ENCODE peak calls at places on chromosome 17, in four cellular contexts. Y is GM13977, Q is psoas muscle, V is esophagus squamous epithelium. Z is an unnamed sample.
A peak's percentile ranks its signal among the peaks of the same experiment; 100 is the strongest.

GRCh38 chr17:47235506-47235905 is 18.1 kb upstream of the ITGB3 start:
- DNase-seq in Y (no peak), Q (no peak), V (no peak), Z (no peak)

GRCh38 chr17:63542942-63543821 is 7.1 kb upstream of the DCAF7 start:
- DNase-seq in Y (no peak), Q (no peak), V (no peak), Z (no peak)

GRCh38 chr17:81334419-81334896 is 39.4 kb upstream of the SLC38A10 start:
- DNase-seq in Y (no peak), Q (no peak), V (no peak), Z (no peak)

GRCh38 chr17:37138726-37139125 is 190.0 kb downstream of the AATF start:
- DNase-seq in Y (no peak), Q (no peak), V (no peak), Z (no peak)

GRCh38 chr17:17725853-17726720 is 44.8 kb downstream of the RAI1 start:
- DNase-seq in Y (no peak), Q (no peak), V (no peak), Z (no peak)

GRCh38 chr17:45131616-45132301 is 556 bp downstream of the PLCD3 start:
- DNase-seq in Y (peak; percentile 73), Q (peak; percentile 74), V (no peak), Z (peak; percentile 61)

GRCh38 chr17:58277726-58278595 is 2.8 kb downstream of the MPO start:
- DNase-seq in Y (no peak), Q (no peak), V (no peak), Z (peak; percentile 22)

GRCh38 chr17:67246648-67247415 is 1.8 kb upstream of the HELZ start:
- DNase-seq in Y (peak; percentile 17), Q (peak; percentile 25), V (no peak), Z (peak; percentile 42)

GRCh38 chr17:29159286-29159860 is 20.8 kb downstream of the MYO18A start:
- DNase-seq in Y (no peak), Q (no peak), V (no peak), Z (no peak)

GRCh38 chr17:66533572-66533971 is 231.2 kb downstream of the PRKCA start:
- DNase-seq in Y (no peak), Q (no peak), V (no peak), Z (no peak)

GRCh38 chr17:65712383-65713267 is 151.2 kb upstream of the AXIN2 start:
- DNase-seq in Y (no peak), Q (no peak), V (no peak), Z (no peak)

GRCh38 chr17:70137451-70138230 is 31.7 kb upstream of the KCNJ2 start:
- DNase-seq in Y (peak; percentile 73), Q (peak; percentile 61), V (no peak), Z (peak; percentile 75)

GRCh38 chr17:19539040-19539399 is 5.4 kb downstream of the SLC47A1 start:
- DNase-seq in Y (no peak), Q (peak; percentile 43), V (no peak), Z (no peak)

GRCh38 chr17:66748578-66748977 is 86.3 kb upstream of the CACNG5 start:
- DNase-seq in Y (no peak), Q (no peak), V (no peak), Z (no peak)

GRCh38 chr17:30316736-30317135 is 17.1 kb downstream of the TMIGD1 start:
- DNase-seq in Y (no peak), Q (no peak), V (no peak), Z (no peak)

GRCh38 chr17:27352481-27353460 is 58.9 kb downstream of the WSB1 start:
- DNase-seq in Y (no peak), Q (no peak), V (no peak), Z (no peak)

GRCh38 chr17:70655179-70655578 is 485.8 kb downstream of the KCNJ2 start:
- DNase-seq in Y (no peak), Q (no peak), V (no peak), Z (no peak)

GRCh38 chr17:57993471-57994365 is 5.7 kb upstream of the VEZF1 start:
- DNase-seq in Y (no peak), Q (no peak), V (no peak), Z (peak; percentile 34)

GRCh38 chr17:4940625-4941021 is 555 bp downstream of the RNF167 start:
- DNase-seq in Y (peak; percentile 11), Q (no peak), V (no peak), Z (no peak)

GRCh38 chr17:28728364-28729200 is at the start of gene NEK8:
- DNase-seq in Y (peak; percentile 90), Q (peak; percentile 95), V (peak; percentile 81), Z (peak; percentile 89)

GRCh38 chr17:8153957-8154607 is 1.9 kb upstream of the PER1 start:
- DNase-seq in Y (peak; percentile 72), Q (peak; percentile 100), V (peak; percentile 78), Z (peak; percentile 64)

GRCh38 chr17:39861235-39861634 is 2.9 kb downstream of the IKZF3 start:
- DNase-seq in Y (no peak), Q (no peak), V (no peak), Z (no peak)

GRCh38 chr17:18102640-18103039 is 5.9 kb upstream of the MYO15A start:
- DNase-seq in Y (no peak), Q (no peak), V (no peak), Z (no peak)

GRCh38 chr17:73645050-73645871 is 1.0 kb upstream of the SDK2 start:
- DNase-seq in Y (peak; percentile 52), Q (peak; percentile 38), V (no peak), Z (no peak)

GRCh38 chr17:35740997-35741931 is 9.8 kb downstream of the RASL10B start:
- DNase-seq in Y (peak; percentile 33), Q (no peak), V (no peak), Z (no peak)

GRCh38 chr17:31907342-31907975 is 6.0 kb upstream of the UTP6 start:
- DNase-seq in Y (no peak), Q (peak; percentile 24), V (no peak), Z (no peak)

DNA sequence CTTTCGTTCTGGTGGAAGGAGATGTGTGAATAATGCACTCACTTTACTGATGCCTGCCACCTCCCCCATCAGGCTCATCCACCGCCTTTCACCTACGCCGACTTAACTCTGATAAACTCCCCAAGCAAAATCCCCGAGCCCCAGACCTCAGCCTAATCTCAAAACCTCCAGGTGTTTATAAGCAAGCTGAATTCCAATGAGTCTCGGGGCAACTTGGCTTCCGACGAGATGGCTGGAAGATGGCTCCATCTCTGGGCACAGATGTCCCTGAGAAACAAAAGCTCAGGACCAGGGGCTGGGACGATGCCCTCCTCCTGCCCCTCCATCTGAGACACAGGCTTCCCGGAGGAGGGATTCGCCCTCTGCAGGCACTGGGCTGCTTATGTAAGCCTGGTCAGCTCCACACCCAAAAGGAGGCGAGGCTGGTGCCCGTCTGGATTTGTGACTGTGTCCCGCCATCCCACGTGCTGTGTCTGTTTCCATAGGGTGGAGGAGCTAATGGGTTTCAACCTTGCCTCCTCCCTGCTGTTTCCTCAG is 386.4 kb upstream of the TNRC6C start:
- DNase-seq in Y (no peak), Q (no peak), V (no peak), Z (no peak)
- TF ChIP-seq CTCF in Y (no peak), Q (no peak), V (no peak), Z (no peak)

DNA sequence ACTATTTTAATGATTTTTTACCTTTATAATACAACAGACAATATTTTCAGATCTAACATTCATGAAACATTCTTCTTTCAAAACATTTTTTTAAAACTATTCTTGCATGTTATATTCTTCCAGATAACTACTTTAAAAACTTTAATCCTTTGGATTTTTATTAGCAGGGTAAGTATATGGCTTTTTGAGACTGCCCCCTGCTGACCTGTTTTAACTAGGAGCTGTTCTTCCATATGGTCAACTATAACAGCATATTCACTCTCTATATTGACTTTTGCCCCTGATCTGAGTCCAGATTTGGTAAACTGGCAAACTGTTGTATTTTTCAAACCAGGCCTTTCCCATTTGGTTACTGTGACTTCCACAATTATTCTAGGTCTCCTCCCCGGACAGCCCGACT is 16.5 kb downstream of the ZNF18 start:
- DNase-seq in Y (no peak), Q (no peak), V (no peak), Z (no peak)
- TF ChIP-seq CTCF in Y (no peak), Q (no peak), V (peak; percentile 26), Z (no peak)

GRCh38 chr17:41687828-41688640 is 651 bp upstream of the EIF1 start:
- DNase-seq in Y (no peak), Q (peak; percentile 58), V (no peak), Z (no peak)
- TF ChIP-seq CTCF in Y (peak; percentile 40), Q (no peak), V (peak; percentile 8), Z (peak; percentile 39)

GRCh38 chr17:59611503-59611902 is 8.2 kb upstream of the CLTC start:
- DNase-seq in Y (no peak), Q (no peak), V (no peak), Z (no peak)

GRCh38 chr17:59607061-59607460 is 12.6 kb upstream of the CLTC start:
- DNase-seq in Y (no peak), Q (no peak), V (no peak), Z (no peak)

DNA sequence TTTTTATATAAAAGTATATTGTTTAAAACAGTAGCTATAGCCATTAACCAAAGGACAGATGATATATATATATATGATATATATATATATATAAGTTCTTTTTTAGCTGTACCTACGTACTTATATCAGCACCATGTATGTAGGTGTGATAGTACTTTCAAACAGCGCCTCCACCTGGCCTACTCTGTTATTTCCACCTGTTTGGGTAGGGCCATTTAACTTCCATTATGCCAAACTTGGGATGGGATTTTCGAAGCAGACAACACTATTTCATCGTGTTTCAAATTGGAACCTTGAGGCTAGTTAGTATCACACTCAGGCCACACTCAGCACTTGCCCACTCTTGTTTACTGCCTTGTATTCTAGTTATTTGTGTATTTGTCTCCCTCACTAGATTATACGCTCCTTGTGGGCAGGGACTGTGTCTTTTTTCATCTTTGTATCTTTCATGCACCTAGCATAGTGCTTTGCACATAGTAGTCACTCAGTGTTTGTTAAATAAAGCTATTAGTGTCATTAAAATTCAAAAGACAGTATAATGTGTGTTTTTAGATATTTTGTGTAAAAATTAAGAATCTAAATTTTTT is 11.8 kb upstream of the CLTC start:
- DNase-seq in Y (no peak), Q (no peak), V (no peak), Z (no peak)
- TF ChIP-seq CTCF in Y (peak; percentile 35), Q (no peak), V (no peak), Z (no peak)

GRCh38 chr17:1591474-1592090 is 29.0 kb upstream of the PITPNA start:
- DNase-seq in Y (no peak), Q (no peak), V (no peak), Z (no peak)

GRCh38 chr17:1592751-1593629 is 30.4 kb upstream of the PITPNA start:
- DNase-seq in Y (peak; percentile 76), Q (no peak), V (no peak), Z (peak; percentile 65)

GRCh38 chr17:1590747-1591473 is 28.3 kb upstream of the PITPNA start:
- DNase-seq in Y (no peak), Q (no peak), V (no peak), Z (no peak)

GRCh38 chr17:1590031-1590746 is 27.6 kb upstream of the PITPNA start:
- DNase-seq in Y (peak; percentile 60), Q (peak; percentile 85), V (no peak), Z (no peak)

GRCh38 chr17:1588781-1589585 is 26.4 kb upstream of the PITPNA start:
- DNase-seq in Y (no peak), Q (no peak), V (no peak), Z (no peak)
- TF ChIP-seq CTCF in Y (no peak), Q (no peak), V (no peak), Z (no peak)

GRCh38 chr17:54945671-54946070 is 22.8 kb downstream of the COX11 start:
- DNase-seq in Y (no peak), Q (no peak), V (no peak), Z (no peak)
- TF ChIP-seq CTCF in Y (no peak), Q (no peak), V (no peak), Z (no peak)